ENCODE peak calls at places on chromosomes 1 and 21, in six cellular contexts. One of them, this sample, is unnamed.
A peak's percentile ranks its signal among the peaks of the same experiment; 100 is the strongest.

GRCh38 chr1:20584890-20585289 is 4.0 kb upstream of the CDA start:
- DNase-seq in uterus: no peak
- DNase-seq in IMR-90: peak; percentile 24
- DNase-seq in CD8-positive, alpha-beta T cell: no peak
- DNase-seq in ovary: no peak
- DNase-seq in Panc1: no peak
- DNase-seq in this sample: no peak

GRCh38 chr1:115669002-115669673 is 27.4 kb downstream of the VANGL1 start:
- DNase-seq in uterus: no peak
- DNase-seq in IMR-90: peak; percentile 91
- DNase-seq in CD8-positive, alpha-beta T cell: no peak
- DNase-seq in ovary: no peak
- DNase-seq in Panc1: no peak
- DNase-seq in this sample: no peak

GRCh38 chr1:230972855-230973271 is 5.8 kb downstream of the TTC13 start:
- DNase-seq in uterus: no peak
- DNase-seq in IMR-90: peak; percentile 13
- DNase-seq in CD8-positive, alpha-beta T cell: peak; percentile 44
- DNase-seq in ovary: no peak
- DNase-seq in Panc1: no peak
- DNase-seq in this sample: no peak

GRCh38 chr1:186735463-186735862 is 55.2 kb upstream of the PTGS2 start:
- DNase-seq in uterus: no peak
- DNase-seq in IMR-90: peak; percentile 19
- DNase-seq in CD8-positive, alpha-beta T cell: no peak
- DNase-seq in ovary: no peak
- DNase-seq in Panc1: no peak
- DNase-seq in this sample: no peak

GRCh38 chr1:239218296-239218695 is 168.1 kb upstream of the CHRM3 start:
- DNase-seq in uterus: no peak
- DNase-seq in IMR-90: no peak
- DNase-seq in CD8-positive, alpha-beta T cell: no peak
- DNase-seq in ovary: no peak
- DNase-seq in Panc1: no peak
- DNase-seq in this sample: no peak

GRCh38 chr1:46401514-46401913 is 7.4 kb downstream of the FAAH start:
- DNase-seq in uterus: no peak
- DNase-seq in IMR-90: peak; percentile 11
- DNase-seq in CD8-positive, alpha-beta T cell: no peak
- DNase-seq in ovary: no peak
- DNase-seq in Panc1: no peak
- DNase-seq in this sample: no peak

GRCh38 chr1:228157381-228158126 is 7.8 kb downstream of the GJC2 start:
- DNase-seq in uterus: no peak
- DNase-seq in IMR-90: no peak
- DNase-seq in CD8-positive, alpha-beta T cell: no peak
- DNase-seq in ovary: no peak
- DNase-seq in Panc1: no peak
- DNase-seq in this sample: peak; percentile 53

GRCh38 chr1:121522061-121522759 is 337.4 kb downstream of the SRGAP2C start:
- DNase-seq in uterus: no peak
- DNase-seq in IMR-90: no peak
- DNase-seq in CD8-positive, alpha-beta T cell: no peak
- DNase-seq in ovary: no peak
- DNase-seq in Panc1: no peak
- DNase-seq in this sample: peak; percentile 87

GRCh38 chr1:87236585-87236984 is 92.1 kb upstream of the LMO4 start:
- DNase-seq in uterus: no peak
- DNase-seq in IMR-90: peak; percentile 65
- DNase-seq in CD8-positive, alpha-beta T cell: no peak
- DNase-seq in ovary: no peak
- DNase-seq in Panc1: no peak
- DNase-seq in this sample: no peak

GRCh38 chr21:24224411-24224810 is 1382.9 kb downstream of the MRPL39 start:
- DNase-seq in uterus: no peak
- DNase-seq in IMR-90: no peak
- DNase-seq in CD8-positive, alpha-beta T cell: no peak
- DNase-seq in ovary: no peak
- DNase-seq in Panc1: no peak
- DNase-seq in this sample: no peak

GRCh38 chr1:29120367-29120766 is 3.3 kb downstream of the TMEM200B start:
- DNase-seq in uterus: no peak
- DNase-seq in IMR-90: no peak
- DNase-seq in CD8-positive, alpha-beta T cell: no peak
- DNase-seq in ovary: no peak
- DNase-seq in Panc1: no peak
- DNase-seq in this sample: no peak
- H3K36me3 ChIP-seq in uterus: no peaks in the 10 kb centered on the region
- H3K36me3 ChIP-seq in IMR-90: no peaks in the 10 kb centered on the region
- H3K36me3 ChIP-seq in CD8-positive, alpha-beta T cell: peaks cover 24% of the 10 kb centered on the region
- H3K36me3 ChIP-seq in ovary: no peaks in the 10 kb centered on the region
- H3K36me3 ChIP-seq in Panc1: no peaks in the 10 kb centered on the region
- H3K36me3 ChIP-seq in this sample: no peaks in the 10 kb centered on the region

DNA sequence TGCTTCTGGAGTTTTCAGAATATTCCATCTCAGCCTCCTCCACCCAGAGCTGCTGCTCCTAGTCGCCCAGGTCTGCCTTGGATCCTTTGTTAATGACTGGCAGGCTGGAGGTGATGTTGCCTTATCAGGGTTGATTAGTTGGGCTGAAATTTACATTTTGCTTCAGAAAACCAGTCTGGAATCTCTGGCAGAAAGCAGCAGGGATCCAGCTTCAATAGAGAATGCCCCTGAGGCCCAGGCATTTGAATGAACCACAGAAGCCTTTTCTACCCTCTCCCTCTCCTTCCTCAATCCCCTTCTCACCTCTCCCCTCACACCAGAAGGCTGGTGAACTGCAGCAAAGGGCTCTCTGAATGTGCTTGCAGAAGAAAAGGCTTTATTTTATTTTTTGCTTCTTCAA is 83.2 kb downstream of the PLXNA2 start:
- DNase-seq in uterus: no peak
- DNase-seq in IMR-90: no peak
- DNase-seq in CD8-positive, alpha-beta T cell: no peak
- DNase-seq in ovary: no peak
- DNase-seq in Panc1: no peak
- DNase-seq in this sample: no peak
- H3K4me3 ChIP-seq in uterus: no peak overlapping the region
- H3K4me3 ChIP-seq in IMR-90: no peak overlapping the region
- H3K4me3 ChIP-seq in CD8-positive, alpha-beta T cell: no peak overlapping the region
- H3K4me3 ChIP-seq in ovary: no peak overlapping the region
- H3K4me3 ChIP-seq in Panc1: no peak overlapping the region
- H3K4me3 ChIP-seq in this sample: no peak overlapping the region

GRCh38 chr1:21703318-21703963 is 34.3 kb upstream of the RAP1GAP start:
- DNase-seq in uterus: no peak
- DNase-seq in IMR-90: peak; percentile 88
- DNase-seq in CD8-positive, alpha-beta T cell: no peak
- DNase-seq in ovary: no peak
- DNase-seq in Panc1: no peak
- DNase-seq in this sample: no peak
- TF ChIP-seq CTCF in uterus: peak; percentile 6
- TF ChIP-seq CTCF in IMR-90: peak; percentile 40
- TF ChIP-seq CTCF in CD8-positive, alpha-beta T cell: no peak
- TF ChIP-seq CTCF in ovary: no peak
- TF ChIP-seq CTCF in Panc1: peak; percentile 69
- TF ChIP-seq CTCF in this sample: no peak

GRCh38 chr1:211296396-211296795 is 30.2 kb upstream of the TRAF5 start:
- DNase-seq in uterus: no peak
- DNase-seq in IMR-90: no peak
- DNase-seq in CD8-positive, alpha-beta T cell: no peak
- DNase-seq in ovary: no peak
- DNase-seq in Panc1: no peak
- DNase-seq in this sample: no peak

GRCh38 chr1:211287218-211287617 is 28.1 kb downstream of the RCOR3 start:
- DNase-seq in uterus: no peak
- DNase-seq in IMR-90: no peak
- DNase-seq in CD8-positive, alpha-beta T cell: no peak
- DNase-seq in ovary: no peak
- DNase-seq in Panc1: no peak
- DNase-seq in this sample: no peak

DNA sequence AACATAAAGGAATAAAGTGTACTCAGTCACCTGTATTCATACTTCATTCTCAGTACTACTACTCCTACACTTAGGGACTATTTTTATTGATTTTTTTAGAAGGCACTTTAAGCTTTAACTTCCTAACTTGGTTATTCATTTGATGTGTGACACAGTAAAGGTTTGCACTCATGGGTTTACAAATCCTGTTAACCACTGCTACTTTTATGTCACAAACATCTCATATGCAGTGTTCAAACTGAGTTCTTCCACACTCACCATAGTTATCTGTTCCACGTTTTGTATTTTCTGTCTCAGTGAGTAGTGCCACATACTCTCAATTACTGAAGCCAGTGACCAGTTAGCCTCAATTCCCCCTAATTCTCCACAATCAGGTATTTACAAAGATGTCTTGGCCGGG is 33.2 kb downstream of the RCOR3 start:
- DNase-seq in uterus: no peak
- DNase-seq in IMR-90: no peak
- DNase-seq in CD8-positive, alpha-beta T cell: no peak
- DNase-seq in ovary: no peak
- DNase-seq in Panc1: no peak
- DNase-seq in this sample: no peak
- H3K36me3 ChIP-seq in uterus: no peaks in the 10 kb centered on the region
- H3K36me3 ChIP-seq in IMR-90: peaks cover 32% of the 10 kb centered on the region
- H3K36me3 ChIP-seq in CD8-positive, alpha-beta T cell: peaks cover 33% of the 10 kb centered on the region
- H3K36me3 ChIP-seq in ovary: no peaks in the 10 kb centered on the region
- H3K36me3 ChIP-seq in Panc1: peaks cover 67% of the 10 kb centered on the region
- H3K36me3 ChIP-seq in this sample: no peaks in the 10 kb centered on the region

DNA sequence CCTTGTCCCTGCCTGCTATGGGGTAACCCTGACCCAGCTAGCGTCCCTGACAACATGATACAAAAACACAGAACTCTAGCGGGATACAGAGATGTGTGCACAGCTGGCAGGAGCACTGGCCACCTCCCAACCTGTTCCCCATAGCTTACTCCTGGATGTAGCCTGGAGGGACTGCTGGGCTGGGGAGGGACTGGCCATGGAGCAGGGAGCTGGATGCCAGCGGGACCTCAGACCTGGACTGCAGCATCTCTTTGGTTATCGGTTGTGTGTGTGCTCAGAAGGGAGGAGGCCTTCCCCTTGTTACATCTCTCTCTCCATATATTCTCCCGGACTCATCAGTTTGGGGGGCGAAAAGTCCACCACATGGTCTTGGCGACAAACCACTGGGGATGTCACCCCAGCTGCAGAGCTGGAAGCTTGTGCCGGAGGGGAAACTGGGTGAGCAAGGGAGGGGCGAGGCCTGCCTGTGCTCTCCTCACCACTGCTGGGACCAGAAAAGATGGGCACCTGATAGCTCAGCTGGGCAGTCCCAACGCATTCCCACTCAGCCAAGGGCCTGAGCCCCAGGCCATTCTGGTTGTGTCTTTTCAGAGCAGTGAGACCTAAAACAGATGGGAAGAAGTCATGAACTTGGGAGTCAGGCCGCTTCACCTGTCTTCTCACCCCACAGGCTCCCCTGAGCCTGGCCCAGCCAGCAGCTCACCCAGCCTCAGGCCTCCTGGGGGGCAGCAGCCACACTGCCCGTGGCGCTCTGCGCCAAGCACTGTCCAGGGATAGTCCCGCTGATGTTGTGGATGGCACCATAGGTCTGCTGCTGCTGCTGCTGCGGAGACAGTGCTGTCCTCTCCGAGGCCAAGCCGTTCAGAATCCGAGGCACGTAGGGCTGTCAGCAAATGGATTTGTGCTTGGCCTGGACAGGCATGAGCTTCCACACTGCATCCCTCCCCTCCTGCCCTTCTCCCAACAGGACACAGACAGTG is 35.6 kb downstream of the TMEM63A start:
- DNase-seq in uterus: no peak
- DNase-seq in IMR-90: no peak
- DNase-seq in CD8-positive, alpha-beta T cell: no peak
- DNase-seq in ovary: no peak
- DNase-seq in Panc1: no peak
- DNase-seq in this sample: no peak
- H3K4me3 ChIP-seq in uterus: no peak overlapping the region
- H3K4me3 ChIP-seq in IMR-90: no peak overlapping the region
- H3K4me3 ChIP-seq in CD8-positive, alpha-beta T cell: no peak overlapping the region
- H3K4me3 ChIP-seq in ovary: no peak overlapping the region
- H3K4me3 ChIP-seq in Panc1: no peak overlapping the region
- H3K4me3 ChIP-seq in this sample: no peak overlapping the region

DNA sequence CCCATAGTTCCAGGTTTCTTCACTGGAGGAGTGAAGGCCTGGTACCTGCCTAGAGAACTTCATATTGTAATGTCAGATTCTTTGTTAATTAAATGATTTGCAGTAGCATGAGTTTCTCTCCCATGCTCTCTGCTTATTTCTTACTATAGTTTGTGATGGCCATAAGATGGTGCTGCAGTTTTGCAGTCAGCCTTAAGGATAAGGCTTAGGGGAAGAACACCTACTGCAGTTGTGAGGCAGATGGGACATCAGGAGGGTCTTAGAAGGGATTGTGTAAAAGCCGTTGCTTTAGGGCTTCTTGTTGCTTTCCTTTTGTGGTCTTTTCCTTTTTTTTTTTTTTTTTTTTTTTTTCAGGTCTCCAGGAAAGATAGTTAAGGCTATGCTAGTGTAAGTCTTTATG is 61.8 kb downstream of the MACF1 start:
- DNase-seq in uterus: no peak
- DNase-seq in IMR-90: no peak
- DNase-seq in CD8-positive, alpha-beta T cell: no peak
- DNase-seq in ovary: no peak
- DNase-seq in Panc1: no peak
- DNase-seq in this sample: no peak
- TF ChIP-seq CTCF in uterus: peak; percentile 18
- TF ChIP-seq CTCF in IMR-90: peak; percentile 7
- TF ChIP-seq CTCF in CD8-positive, alpha-beta T cell: no peak
- TF ChIP-seq CTCF in ovary: no peak
- TF ChIP-seq CTCF in Panc1: peak; percentile 26
- TF ChIP-seq CTCF in this sample: no peak

DNA sequence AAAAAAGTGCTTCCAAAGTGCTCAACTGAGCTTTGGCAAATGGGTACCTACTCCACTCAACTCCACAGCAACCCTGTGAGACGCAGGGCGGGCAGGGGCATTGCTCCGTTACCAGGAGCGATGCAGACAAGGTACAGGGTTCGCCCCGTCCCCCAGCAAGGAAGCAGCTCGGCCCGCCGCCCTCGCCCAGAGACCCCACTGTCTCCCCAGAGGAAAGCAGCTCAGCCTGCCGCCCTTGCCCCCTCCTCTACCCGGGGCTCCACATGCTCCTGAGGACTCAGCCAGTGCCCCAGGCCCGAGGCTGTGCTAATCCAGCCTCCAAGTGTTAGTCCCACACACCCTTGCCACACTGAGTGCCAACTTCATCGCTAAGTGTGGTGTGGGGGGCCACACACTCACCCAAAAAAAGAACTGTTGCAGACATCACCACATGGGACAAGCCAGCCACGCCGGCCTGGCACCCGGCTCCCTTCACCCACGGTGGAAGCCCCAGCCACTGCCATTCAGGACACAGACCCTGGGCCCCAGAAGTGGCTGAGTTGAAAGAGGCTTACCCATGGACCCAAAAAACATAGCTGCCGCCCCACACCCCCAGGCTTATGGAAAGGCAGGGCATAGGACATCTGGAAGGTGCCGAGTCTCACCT is 26.3 kb downstream of the WDR4 start:
- DNase-seq in uterus: no peak
- DNase-seq in IMR-90: no peak
- DNase-seq in CD8-positive, alpha-beta T cell: no peak
- DNase-seq in ovary: no peak
- DNase-seq in Panc1: no peak
- DNase-seq in this sample: no peak
- H3K36me3 ChIP-seq in uterus: no peaks in the 10 kb centered on the region
- H3K36me3 ChIP-seq in IMR-90: peaks cover 66% of the 10 kb centered on the region
- H3K36me3 ChIP-seq in CD8-positive, alpha-beta T cell: peaks cover 55% of the 10 kb centered on the region
- H3K36me3 ChIP-seq in ovary: no peaks in the 10 kb centered on the region
- H3K36me3 ChIP-seq in Panc1: no peaks in the 10 kb centered on the region
- H3K36me3 ChIP-seq in this sample: peaks cover 70% of the 10 kb centered on the region

This sample was measured in pancreas.